ENCODE peak calls at places on chromosomes 3 and 15, in six cellular contexts. X is endothelial cell, V is GM13977, W is transverse colon, Y is fibroblast of lung, E is stomach. I is an unnamed sample.

GRCh38 chr3:189404797-189405484 is 226.2 kb upstream of the TP63 start:
- DNase-seq in Y (no peak), W (no peak), E (no peak), V (peak), X (no peak), I (no peak)

GRCh38 chr3:42486814-42487569 is 15.5 kb upstream of the VIPR1 start:
- DNase-seq in X (no peak), V (no peak), W (no peak), E (no peak), Y (no peak), I (no peak)

GRCh38 chr3:168073842-168074311 is 21.8 kb downstream of the GOLIM4 start:
- DNase-seq in E (no peak), Y (no peak), V (no peak), X (no peak), W (no peak), I (no peak)

GRCh38 chr3:113287111-113287817 is 75.9 kb downstream of the BOC start:
- DNase-seq in V (peak), W (no peak), Y (peak), X (no peak), E (no peak), I (no peak)

GRCh38 chr3:152811974-152812760 is 22.8 kb upstream of the P2RY1 start:
- DNase-seq in W (no peak), X (no peak), E (no peak), V (no peak), Y (no peak), I (no peak)

GRCh38 chr3:149581248-149581647 is 76.6 kb downstream of the WWTR1 start:
- DNase-seq in V (no peak), Y (peak), W (no peak), E (no peak), X (no peak), I (no peak)

GRCh38 chr3:29950232-29950631 is 656.2 kb upstream of the TGFBR2 start:
- DNase-seq in V (no peak), E (no peak), W (no peak), Y (peak), X (no peak), I (no peak)

GRCh38 chr15:63860161-63860954 is 26.6 kb upstream of the HERC1 start:
- DNase-seq in V (no peak), X (no peak), E (no peak), W (peak), Y (no peak), I (no peak)

GRCh38 chr3:48661501-48662139 is 1.1 kb downstream of the CELSR3 start:
- DNase-seq in E (peak), Y (peak), W (peak), V (peak), X (peak), I (peak)

GRCh38 chr3:58369038-58369437 is 36.3 kb downstream of the PXK start:
- DNase-seq in X (no peak), W (no peak), V (no peak), E (no peak), Y (no peak), I (no peak)

GRCh38 chr3:44518782-44519156 is 36.2 kb upstream of the ZKSCAN7 start:
- DNase-seq in Y (no peak), X (no peak), W (no peak), V (no peak), E (no peak), I (no peak)

GRCh38 chr3:44954962-44955361 is 21.0 kb downstream of the ZDHHC3 start:
- DNase-seq in W (no peak), X (no peak), V (peak), Y (peak), E (no peak), I (no peak)

GRCh38 chr3:14544282-14545250 is 4.4 kb upstream of the GRIP2 start:
- DNase-seq in Y (no peak), W (no peak), E (no peak), X (no peak), V (no peak), I (no peak)

GRCh38 chr15:47588968-47589367 is 128.3 kb upstream of the SEMA6D start:
- DNase-seq in Y (no peak), E (no peak), X (no peak), W (no peak), V (no peak), I (no peak)

GRCh38 chr3:47425959-47426358 is 45.1 kb downstream of the PTPN23 start:
- DNase-seq in Y (no peak), X (no peak), E (no peak), V (no peak), W (no peak), I (no peak)

GRCh38 chr3:145952541-145952940 is 208.4 kb downstream of the PLOD2 start:
- DNase-seq in Y (peak), E (no peak), V (no peak), W (no peak), X (no peak), I (no peak)

GRCh38 chr3:11452988-11453847 is 181.0 kb downstream of the ATG7 start:
- DNase-seq in Y (peak), V (no peak), X (no peak), E (no peak), W (no peak), I (no peak)

GRCh38 chr3:113898892-113899291 is 48.9 kb upstream of the ZDHHC23 start:
- DNase-seq in W (no peak), Y (peak), E (no peak), V (no peak), X (no peak), I (no peak)

GRCh38 chr3:170055209-170055608 is 17.4 kb downstream of the GPR160 start:
- DNase-seq in Y (peak), V (peak), W (no peak), E (no peak), X (no peak), I (no peak)

GRCh38 chr3:112111785-112112402 is 21.2 kb downstream of the GCSAM start:
- DNase-seq in Y (peak), E (peak), V (peak), X (peak), W (peak), I (peak)

GRCh38 chr3:151560750-151561149 is 99.9 kb upstream of the IGSF10 start:
- DNase-seq in W (no peak), V (no peak), X (no peak), E (no peak), Y (no peak), I (no peak)

GRCh38 chr15:67908756-67909155 is 68.9 kb upstream of the RNU6-1 start:
- DNase-seq in X (no peak), E (no peak), V (no peak), W (no peak), Y (no peak), I (no peak)

GRCh38 chr15:67907175-67907723 is 67.4 kb upstream of the RNU6-1 start:
- DNase-seq in Y (no peak), W (no peak), E (no peak), X (no peak), V (no peak), I (no peak)

GRCh38 chr15:67905628-67906027 is 65.8 kb upstream of the RNU6-1 start:
- DNase-seq in V (no peak), Y (no peak), W (no peak), X (no peak), E (no peak), I (no peak)

GRCh38 chr15:67903708-67904107 is 63.9 kb upstream of the RNU6-1 start:
- DNase-seq in V (no peak), W (no peak), X (no peak), E (no peak), Y (no peak), I (no peak)

GRCh38 chr15:67906382-67906781 is 66.5 kb upstream of the RNU6-1 start:
- DNase-seq in W (no peak), E (no peak), X (no peak), Y (no peak), V (no peak), I (no peak)
- TF ChIP-seq CTCF in W (no peak), E (no peak), X (peak), Y (no peak), V (no peak), I (no peak)

GRCh38 chr15:91099616-91100560 is at the start of gene SV2B:
- DNase-seq in E (peak), W (no peak), X (peak), Y (peak), V (peak), I (no peak)
- TF ChIP-seq CTCF in E (no peak), W (no peak), X (no peak), Y (no peak), V (peak), I (no peak)

GRCh38 chr3:104291878-104292277 is 1074.8 kb upstream of the ALCAM start:
- DNase-seq in W (no peak), E (no peak), Y (peak), V (no peak), X (no peak), I (no peak)
- TF ChIP-seq CTCF in W (no peak), E (no peak), Y (no peak), V (no peak), X (no peak), I (no peak)

GRCh38 chr3:55609230-55610100 is 122.4 kb upstream of the WNT5A start:
- DNase-seq in Y (no peak), W (no peak), V (no peak), X (no peak), E (no peak), I (no peak)
- TF ChIP-seq CTCF in Y (no peak), W (no peak), V (no peak), X (peak), E (no peak), I (no peak)

DNA sequence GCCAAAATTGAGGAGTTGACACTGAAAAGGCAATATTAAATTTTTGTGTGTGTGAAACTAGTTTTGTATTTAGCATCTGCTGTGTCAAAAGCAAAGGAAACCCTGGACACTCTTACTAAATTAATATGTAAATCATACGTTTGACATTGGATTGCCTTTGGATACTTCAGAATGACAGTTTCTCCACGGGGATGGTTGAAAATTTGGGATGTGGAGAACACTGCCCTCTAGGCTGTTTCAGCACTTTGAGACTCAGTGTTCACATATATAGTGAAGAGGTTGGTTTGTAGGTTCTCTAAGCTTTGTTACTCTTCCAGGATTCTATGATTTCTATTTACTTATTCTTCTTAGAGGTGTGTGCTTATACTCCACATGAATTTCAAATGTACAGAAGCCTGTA is 3.0 kb downstream of the ROBO2 start:
- DNase-seq in W (no peak), X (no peak), Y (no peak), V (no peak), E (no peak), I (no peak)
- TF ChIP-seq CTCF in W (no peak), X (no peak), Y (peak), V (no peak), E (no peak), I (no peak)

DNA sequence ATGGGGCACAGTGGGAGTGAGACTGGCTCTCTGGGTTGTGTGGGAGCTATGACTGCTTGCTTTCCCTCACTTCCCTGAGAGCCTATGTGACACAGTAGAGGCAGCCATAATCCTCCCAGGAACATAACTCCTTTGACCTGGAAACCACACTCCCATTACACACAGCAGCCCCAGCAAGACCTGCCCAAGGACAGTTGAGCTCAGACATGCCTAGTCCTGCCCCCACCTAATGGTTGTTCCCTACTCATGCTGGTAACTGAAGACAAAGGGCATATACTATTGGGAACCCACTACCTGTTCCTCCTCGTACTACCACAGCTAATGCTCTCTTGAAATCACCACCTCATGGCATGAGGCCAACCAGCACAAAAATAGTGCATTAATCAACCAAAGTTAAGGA is 550.4 kb upstream of the ARPP21 start:
- DNase-seq in W (no peak), V (no peak), Y (no peak), X (no peak), E (no peak), I (no peak)
- TF ChIP-seq CTCF in W (no peak), V (no peak), Y (no peak), X (no peak), E (no peak), I (no peak)

GRCh38 chr3:17302170-17302569 is 417.4 kb downstream of the PLCL2 start:
- DNase-seq in X (no peak), W (no peak), V (no peak), E (no peak), Y (no peak), I (no peak)

GRCh38 chr3:17302774-17303173 is 418.0 kb downstream of the PLCL2 start:
- DNase-seq in E (no peak), W (no peak), Y (peak), X (no peak), V (no peak), I (no peak)

GRCh38 chr3:17300441-17300840 is 415.7 kb downstream of the PLCL2 start:
- DNase-seq in E (no peak), X (no peak), Y (no peak), W (no peak), V (no peak), I (no peak)

GRCh38 chr3:17298038-17298437 is 413.3 kb downstream of the PLCL2 start:
- DNase-seq in V (no peak), Y (no peak), W (no peak), X (no peak), E (no peak), I (no peak)

GRCh38 chr3:17301271-17301670 is 416.5 kb downstream of the PLCL2 start:
- DNase-seq in Y (no peak), E (no peak), X (no peak), W (no peak), V (no peak), I (no peak)
- TF ChIP-seq CTCF in Y (no peak), E (no peak), X (no peak), W (no peak), V (no peak), I (no peak)

DNA sequence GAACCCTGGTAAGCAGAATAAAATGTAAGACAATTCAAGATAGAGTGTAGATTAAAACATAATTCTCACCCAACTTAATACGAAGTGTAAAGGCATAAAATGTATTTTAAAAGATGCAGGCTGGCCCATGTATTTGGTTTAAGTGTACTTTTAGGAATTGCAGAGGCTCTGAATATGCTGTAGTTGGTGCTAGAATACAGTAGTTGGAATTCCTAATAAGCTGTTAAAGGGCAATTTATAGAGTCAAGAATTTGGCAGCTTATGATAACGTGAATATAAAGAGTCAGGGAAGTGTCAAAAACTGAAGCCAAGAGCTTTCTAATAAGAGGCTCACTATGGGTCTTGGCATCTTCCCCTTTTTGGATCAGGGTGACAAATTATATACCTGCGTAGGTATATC is 36.5 kb downstream of the ADAMTS9 start:
- DNase-seq in V (no peak), E (no peak), Y (no peak), X (no peak), W (no peak), I (no peak)
- TF ChIP-seq CTCF in V (no peak), E (no peak), Y (no peak), X (no peak), W (no peak), I (no peak)

GRCh38 chr15:32657941-32658340 is 16.4 kb downstream of the SCG5 start:
- DNase-seq in E (no peak), Y (no peak), W (no peak), X (no peak), V (no peak), I (no peak)

GRCh38 chr15:32656091-32656860 is 14.8 kb downstream of the SCG5 start:
- DNase-seq in W (no peak), V (no peak), X (no peak), Y (no peak), E (no peak), I (no peak)

GRCh38 chr15:32652178-32652577 is 10.7 kb downstream of the SCG5 start:
- DNase-seq in Y (no peak), V (no peak), E (no peak), W (no peak), X (no peak), I (no peak)

GRCh38 chr15:32659340-32659831 is 17.9 kb downstream of the SCG5 start:
- DNase-seq in E (no peak), X (no peak), W (no peak), V (no peak), Y (peak), I (peak)

DNA sequence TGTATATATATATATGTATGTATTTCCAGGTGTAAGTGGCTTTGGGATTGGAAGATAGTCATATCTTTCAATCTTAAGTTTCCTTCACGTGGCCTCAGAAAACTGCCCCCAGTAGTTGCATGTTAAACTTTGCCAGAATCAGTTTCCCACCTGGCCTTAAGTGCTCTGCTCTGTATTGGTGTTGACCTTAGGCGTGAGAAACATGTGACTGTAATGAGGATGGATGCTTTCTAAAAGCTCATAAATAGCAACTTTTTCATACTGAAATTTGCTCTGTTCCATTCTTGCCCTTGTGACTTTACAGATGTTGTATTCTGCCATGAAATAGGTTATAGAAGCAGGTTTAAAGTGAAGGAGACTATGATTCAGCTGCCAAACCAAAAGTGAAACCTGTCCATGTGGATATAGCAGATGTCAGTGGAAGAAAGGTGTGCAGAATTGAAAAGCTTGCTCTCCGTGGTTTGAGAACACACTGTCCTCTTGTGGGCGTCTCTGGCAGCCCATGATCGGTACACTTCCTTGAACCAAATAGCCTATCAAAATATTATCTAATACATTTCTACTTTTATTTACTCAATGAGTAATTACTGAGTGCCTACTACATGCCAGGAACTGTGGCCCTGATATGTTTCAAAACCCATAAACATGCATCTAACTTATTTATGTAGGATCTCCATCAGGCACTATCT is 15.8 kb downstream of the SCG5 start:
- DNase-seq in Y (no peak), V (peak), E (peak), X (no peak), W (peak), I (peak)
- TF ChIP-seq CTCF in Y (no peak), V (peak), E (no peak), X (no peak), W (peak), I (peak)

DNA sequence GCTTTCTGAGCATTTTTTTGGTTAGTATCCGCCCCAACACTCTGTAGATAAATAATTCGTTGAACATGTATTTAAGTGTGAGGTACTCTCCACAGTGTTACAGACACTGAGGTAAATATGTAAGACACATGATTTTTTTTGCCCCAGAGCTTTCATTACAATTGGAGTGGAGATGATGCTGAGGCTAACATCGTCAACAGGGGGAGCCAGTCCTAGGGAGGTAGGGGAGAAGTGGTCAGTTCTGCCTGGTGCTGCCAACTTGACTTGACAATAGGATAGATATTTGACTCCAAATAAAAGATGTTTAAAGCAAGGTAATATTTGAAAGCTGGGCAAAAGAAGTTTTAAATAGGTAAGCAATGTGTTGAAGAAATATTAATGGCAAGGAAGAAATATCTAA is 295.7 kb downstream of the UNC13C start:
- DNase-seq in V (no peak), E (no peak), Y (no peak), W (no peak), X (peak), I (no peak)
- TF ChIP-seq CTCF in V (no peak), E (no peak), Y (no peak), W (no peak), X (peak), I (no peak)